ENCODE peak calls at places on chromosome 11, in nine cellular contexts. One of them, this sample, is unnamed.

GRCh38 chr11:116412118-116412889 is 360.5 kb downstream of the BUD13 start:
- DNase-seq in GM23248: no peak
- DNase-seq in PC-3: peak; percentile 43
- DNase-seq in transverse colon: no peak
- DNase-seq in ovary: no peak
- DNase-seq in left ventricle myocardium inferior: no peak
- DNase-seq in MM.1S: no peak
- DNase-seq in bronchial epithelial cell: no peak
- DNase-seq in effector memory CD4-positive, alpha-beta T cell: no peak
- DNase-seq in this sample: no peak

GRCh38 chr11:34793666-34794065 is 122.5 kb downstream of the APIP start:
- DNase-seq in GM23248: no peak
- DNase-seq in ovary: no peak
- DNase-seq in left ventricle myocardium inferior: no peak
- DNase-seq in MM.1S: no peak
- DNase-seq in PC-3: no peak
- DNase-seq in bronchial epithelial cell: no peak
- DNase-seq in effector memory CD4-positive, alpha-beta T cell: no peak
- DNase-seq in transverse colon: no peak
- DNase-seq in this sample: no peak

GRCh38 chr11:6258571-6258998 is 1.1 kb upstream of the CCKBR start:
- DNase-seq in left ventricle myocardium inferior: no peak
- DNase-seq in ovary: no peak
- DNase-seq in PC-3: no peak
- DNase-seq in transverse colon: no peak
- DNase-seq in bronchial epithelial cell: no peak
- DNase-seq in MM.1S: no peak
- DNase-seq in GM23248: peak; percentile 43
- DNase-seq in effector memory CD4-positive, alpha-beta T cell: no peak
- DNase-seq in this sample: no peak

GRCh38 chr11:107550304-107550703 is 15.2 kb downstream of the ALKBH8 start:
- DNase-seq in GM23248: no peak
- DNase-seq in effector memory CD4-positive, alpha-beta T cell: no peak
- DNase-seq in ovary: no peak
- DNase-seq in MM.1S: no peak
- DNase-seq in bronchial epithelial cell: no peak
- DNase-seq in PC-3: no peak
- DNase-seq in left ventricle myocardium inferior: no peak
- DNase-seq in transverse colon: no peak
- DNase-seq in this sample: no peak

GRCh38 chr11:65506770-65507485 is 8.1 kb downstream of the MALAT1 start:
- DNase-seq in MM.1S: peak; percentile 78
- DNase-seq in ovary: peak; percentile 70
- DNase-seq in PC-3: peak; percentile 56
- DNase-seq in GM23248: peak; percentile 85
- DNase-seq in effector memory CD4-positive, alpha-beta T cell: peak; percentile 38
- DNase-seq in bronchial epithelial cell: peak; percentile 81
- DNase-seq in left ventricle myocardium inferior: no peak
- DNase-seq in transverse colon: peak; percentile 74
- DNase-seq in this sample: peak; percentile 67

GRCh38 chr11:75204012-75204674 is 36.4 kb upstream of the TPBGL start:
- DNase-seq in PC-3: no peak
- DNase-seq in GM23248: no peak
- DNase-seq in left ventricle myocardium inferior: no peak
- DNase-seq in bronchial epithelial cell: no peak
- DNase-seq in transverse colon: no peak
- DNase-seq in effector memory CD4-positive, alpha-beta T cell: no peak
- DNase-seq in MM.1S: no peak
- DNase-seq in ovary: no peak
- DNase-seq in this sample: no peak

GRCh38 chr11:124315052-124315451 is 1.3 kb upstream of the OR8D1 start:
- DNase-seq in left ventricle myocardium inferior: no peak
- DNase-seq in ovary: no peak
- DNase-seq in bronchial epithelial cell: peak; percentile 62
- DNase-seq in transverse colon: no peak
- DNase-seq in PC-3: peak; percentile 68
- DNase-seq in GM23248: peak; percentile 34
- DNase-seq in MM.1S: no peak
- DNase-seq in effector memory CD4-positive, alpha-beta T cell: no peak
- DNase-seq in this sample: peak; percentile 16

GRCh38 chr11:9150501-9150900 is 59.1 kb upstream of the SCUBE2 start:
- DNase-seq in PC-3: peak; percentile 73
- DNase-seq in left ventricle myocardium inferior: no peak
- DNase-seq in effector memory CD4-positive, alpha-beta T cell: no peak
- DNase-seq in GM23248: peak; percentile 92
- DNase-seq in bronchial epithelial cell: peak; percentile 93
- DNase-seq in ovary: no peak
- DNase-seq in transverse colon: no peak
- DNase-seq in MM.1S: no peak
- DNase-seq in this sample: peak; percentile 77

GRCh38 chr11:1179641-1180040 is 21.9 kb downstream of the MUC5AC start:
- DNase-seq in GM23248: no peak
- DNase-seq in left ventricle myocardium inferior: peak; percentile 5
- DNase-seq in bronchial epithelial cell: no peak
- DNase-seq in transverse colon: no peak
- DNase-seq in PC-3: no peak
- DNase-seq in ovary: no peak
- DNase-seq in effector memory CD4-positive, alpha-beta T cell: no peak
- DNase-seq in MM.1S: no peak
- DNase-seq in this sample: no peak

GRCh38 chr11:130675456-130675855 is 227.0 kb downstream of the ADAMTS15 start:
- DNase-seq in ovary: no peak
- DNase-seq in PC-3: no peak
- DNase-seq in bronchial epithelial cell: no peak
- DNase-seq in left ventricle myocardium inferior: peak; percentile 86
- DNase-seq in GM23248: peak; percentile 91
- DNase-seq in transverse colon: peak; percentile 14
- DNase-seq in MM.1S: no peak
- DNase-seq in effector memory CD4-positive, alpha-beta T cell: no peak
- DNase-seq in this sample: peak; percentile 67

GRCh38 chr11:115911656-115912055 is 407.4 kb upstream of the CADM1 start:
- DNase-seq in GM23248: no peak
- DNase-seq in bronchial epithelial cell: no peak
- DNase-seq in PC-3: no peak
- DNase-seq in left ventricle myocardium inferior: no peak
- DNase-seq in MM.1S: no peak
- DNase-seq in transverse colon: no peak
- DNase-seq in effector memory CD4-positive, alpha-beta T cell: no peak
- DNase-seq in ovary: no peak
- DNase-seq in this sample: no peak

GRCh38 chr11:115860246-115860645 is 356.0 kb upstream of the CADM1 start:
- DNase-seq in PC-3: no peak
- DNase-seq in effector memory CD4-positive, alpha-beta T cell: no peak
- DNase-seq in ovary: no peak
- DNase-seq in MM.1S: no peak
- DNase-seq in left ventricle myocardium inferior: no peak
- DNase-seq in bronchial epithelial cell: no peak
- DNase-seq in GM23248: no peak
- DNase-seq in transverse colon: no peak
- DNase-seq in this sample: no peak

GRCh38 chr11:126978155-126978554 is 22.4 kb downstream of the KIRREL3 start:
- DNase-seq in GM23248: no peak
- DNase-seq in ovary: no peak
- DNase-seq in PC-3: no peak
- DNase-seq in transverse colon: no peak
- DNase-seq in bronchial epithelial cell: no peak
- DNase-seq in left ventricle myocardium inferior: no peak
- DNase-seq in effector memory CD4-positive, alpha-beta T cell: no peak
- DNase-seq in MM.1S: no peak
- DNase-seq in this sample: no peak

GRCh38 chr11:128552783-128553661 is 34.3 kb downstream of the ETS1 start:
- DNase-seq in GM23248: peak; percentile 85
- DNase-seq in left ventricle myocardium inferior: no peak
- DNase-seq in bronchial epithelial cell: no peak
- DNase-seq in PC-3: no peak
- DNase-seq in transverse colon: peak; percentile 37
- DNase-seq in MM.1S: no peak
- DNase-seq in effector memory CD4-positive, alpha-beta T cell: no peak
- DNase-seq in ovary: no peak
- DNase-seq in this sample: no peak

GRCh38 chr11:117634756-117635593 is 162.0 kb downstream of the DSCAML1 start:
- DNase-seq in MM.1S: no peak
- DNase-seq in GM23248: no peak
- DNase-seq in transverse colon: no peak
- DNase-seq in PC-3: no peak
- DNase-seq in effector memory CD4-positive, alpha-beta T cell: no peak
- DNase-seq in bronchial epithelial cell: no peak
- DNase-seq in ovary: no peak
- DNase-seq in left ventricle myocardium inferior: no peak
- DNase-seq in this sample: peak; percentile 45

GRCh38 chr11:61533401-61533800 is 24.9 kb downstream of the LRRC10B start:
- DNase-seq in effector memory CD4-positive, alpha-beta T cell: no peak
- DNase-seq in GM23248: no peak
- DNase-seq in ovary: no peak
- DNase-seq in left ventricle myocardium inferior: no peak
- DNase-seq in MM.1S: no peak
- DNase-seq in PC-3: peak; percentile 14
- DNase-seq in bronchial epithelial cell: no peak
- DNase-seq in transverse colon: peak; percentile 64
- DNase-seq in this sample: no peak

GRCh38 chr11:61536676-61537270 is 28.2 kb downstream of the LRRC10B start:
- DNase-seq in effector memory CD4-positive, alpha-beta T cell: no peak
- DNase-seq in left ventricle myocardium inferior: no peak
- DNase-seq in bronchial epithelial cell: no peak
- DNase-seq in MM.1S: no peak
- DNase-seq in ovary: no peak
- DNase-seq in transverse colon: no peak
- DNase-seq in GM23248: no peak
- DNase-seq in PC-3: no peak
- DNase-seq in this sample: no peak

GRCh38 chr11:61534025-61534900 is 25.7 kb downstream of the LRRC10B start:
- DNase-seq in transverse colon: peak; percentile 64
- DNase-seq in MM.1S: peak; percentile 25
- DNase-seq in ovary: no peak
- DNase-seq in bronchial epithelial cell: no peak
- DNase-seq in left ventricle myocardium inferior: no peak
- DNase-seq in effector memory CD4-positive, alpha-beta T cell: no peak
- DNase-seq in PC-3: no peak
- DNase-seq in GM23248: no peak
- DNase-seq in this sample: no peak

GRCh38 chr11:61535998-61536675 is 27.6 kb downstream of the LRRC10B start:
- DNase-seq in left ventricle myocardium inferior: no peak
- DNase-seq in ovary: no peak
- DNase-seq in effector memory CD4-positive, alpha-beta T cell: no peak
- DNase-seq in MM.1S: no peak
- DNase-seq in transverse colon: no peak
- DNase-seq in GM23248: no peak
- DNase-seq in PC-3: no peak
- DNase-seq in bronchial epithelial cell: no peak
- DNase-seq in this sample: no peak

GRCh38 chr11:61534901-61535839 is 26.6 kb downstream of the LRRC10B start:
- DNase-seq in GM23248: no peak
- DNase-seq in ovary: no peak
- DNase-seq in left ventricle myocardium inferior: peak; percentile 39
- DNase-seq in bronchial epithelial cell: no peak
- DNase-seq in PC-3: no peak
- DNase-seq in MM.1S: no peak
- DNase-seq in transverse colon: no peak
- DNase-seq in effector memory CD4-positive, alpha-beta T cell: no peak
- DNase-seq in this sample: no peak
- H3K27me3 ChIP-seq in GM23248: no peaks in the 10 kb centered on the region
- H3K27me3 ChIP-seq in ovary: no peaks in the 10 kb centered on the region
- H3K27me3 ChIP-seq in left ventricle myocardium inferior: no peaks in the 10 kb centered on the region
- H3K27me3 ChIP-seq in bronchial epithelial cell: peaks cover 4% of the 10 kb centered on the region
- H3K27me3 ChIP-seq in PC-3: no peaks in the 10 kb centered on the region
- H3K27me3 ChIP-seq in MM.1S: peaks cover 97% of the 10 kb centered on the region
- H3K27me3 ChIP-seq in transverse colon: no peaks in the 10 kb centered on the region
- H3K27me3 ChIP-seq in effector memory CD4-positive, alpha-beta T cell: peaks cover 4% of the 10 kb centered on the region
- H3K27me3 ChIP-seq in this sample: no peaks in the 10 kb centered on the region

DNA sequence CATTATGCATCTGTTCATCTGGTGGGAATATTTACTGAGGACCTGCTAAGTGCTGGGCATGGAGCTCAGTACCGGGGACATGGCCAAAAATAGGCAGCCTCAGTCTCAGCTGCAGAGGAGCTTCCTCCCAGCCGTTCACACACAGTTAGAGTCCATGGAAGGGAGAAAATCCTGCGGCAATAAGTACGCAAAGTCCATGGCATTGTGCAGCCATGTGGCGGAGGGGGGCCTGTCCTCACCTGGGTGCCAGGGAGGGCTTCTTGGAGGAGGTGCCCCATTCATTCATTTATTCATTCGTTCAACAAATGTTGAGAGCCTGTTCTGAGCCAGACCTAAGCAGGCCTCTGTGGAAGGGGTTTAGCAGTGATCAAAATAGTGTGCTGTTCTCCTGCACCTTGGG is 59.3 kb upstream of the ANO1 start:
- DNase-seq in MM.1S: no peak
- DNase-seq in PC-3: no peak
- DNase-seq in effector memory CD4-positive, alpha-beta T cell: no peak
- DNase-seq in left ventricle myocardium inferior: no peak
- DNase-seq in GM23248: no peak
- DNase-seq in ovary: no peak
- DNase-seq in bronchial epithelial cell: no peak
- DNase-seq in transverse colon: no peak
- DNase-seq in this sample: no peak
- H3K27me3 ChIP-seq in MM.1S: peaks cover 94% of the 10 kb centered on the region
- H3K27me3 ChIP-seq in PC-3: no peaks in the 10 kb centered on the region
- H3K27me3 ChIP-seq in effector memory CD4-positive, alpha-beta T cell: no peaks in the 10 kb centered on the region
- H3K27me3 ChIP-seq in left ventricle myocardium inferior: peaks cover 27% of the 10 kb centered on the region
- H3K27me3 ChIP-seq in GM23248: no peaks in the 10 kb centered on the region
- H3K27me3 ChIP-seq in ovary: no peaks in the 10 kb centered on the region
- H3K27me3 ChIP-seq in bronchial epithelial cell: no peaks in the 10 kb centered on the region
- H3K27me3 ChIP-seq in transverse colon: no peaks in the 10 kb centered on the region
- H3K27me3 ChIP-seq in this sample: no peaks in the 10 kb centered on the region

GRCh38 chr11:133921026-133921425 is 35.7 kb downstream of the IGSF9B start:
- DNase-seq in PC-3: no peak
- DNase-seq in ovary: no peak
- DNase-seq in effector memory CD4-positive, alpha-beta T cell: no peak
- DNase-seq in GM23248: no peak
- DNase-seq in bronchial epithelial cell: no peak
- DNase-seq in MM.1S: no peak
- DNase-seq in transverse colon: no peak
- DNase-seq in left ventricle myocardium inferior: no peak
- DNase-seq in this sample: no peak
- H3K27me3 ChIP-seq in PC-3: no peaks in the 10 kb centered on the region
- H3K27me3 ChIP-seq in ovary: no peaks in the 10 kb centered on the region
- H3K27me3 ChIP-seq in effector memory CD4-positive, alpha-beta T cell: no peaks in the 10 kb centered on the region
- H3K27me3 ChIP-seq in GM23248: peaks cover 6% of the 10 kb centered on the region
- H3K27me3 ChIP-seq in bronchial epithelial cell: no peaks in the 10 kb centered on the region
- H3K27me3 ChIP-seq in MM.1S: no peaks in the 10 kb centered on the region
- H3K27me3 ChIP-seq in transverse colon: no peaks in the 10 kb centered on the region
- H3K27me3 ChIP-seq in left ventricle myocardium inferior: peaks cover 6% of the 10 kb centered on the region
- H3K27me3 ChIP-seq in this sample: no peaks in the 10 kb centered on the region

DNA sequence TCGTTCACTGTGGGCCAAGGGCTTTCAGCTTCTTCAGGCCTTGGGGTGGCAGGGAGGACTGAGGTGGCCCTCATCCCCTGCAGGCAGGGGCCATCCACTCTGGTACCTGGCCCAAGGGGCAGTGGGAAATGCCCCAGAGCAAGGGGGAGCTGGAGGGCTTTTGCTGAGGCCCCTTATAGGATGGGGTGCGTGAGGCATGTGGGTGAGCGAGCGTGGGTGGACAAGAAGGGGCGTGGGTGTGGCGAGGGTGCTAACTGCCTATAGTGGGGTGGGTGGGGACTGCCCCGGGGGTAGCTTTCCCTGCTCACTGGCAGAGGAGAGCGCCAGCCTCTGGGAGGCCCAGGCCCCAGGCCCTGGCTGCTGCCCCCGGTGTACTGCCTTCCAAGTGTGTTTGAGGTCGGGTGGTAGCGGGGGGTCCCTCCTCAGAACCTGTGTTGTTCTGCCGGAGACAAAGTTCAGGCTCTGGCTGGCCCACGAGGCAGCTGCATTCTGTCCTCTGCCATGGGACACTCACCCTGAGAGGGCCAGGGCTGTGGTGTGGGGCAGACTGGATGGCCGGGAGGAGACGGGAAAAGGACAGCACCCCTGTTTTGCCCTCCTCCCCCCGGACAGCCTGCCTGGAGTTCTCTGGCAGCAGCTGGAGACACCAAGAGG is 3.4 kb downstream of the FLRT1 start:
- DNase-seq in PC-3: no peak
- DNase-seq in left ventricle myocardium inferior: no peak
- DNase-seq in effector memory CD4-positive, alpha-beta T cell: no peak
- DNase-seq in transverse colon: no peak
- DNase-seq in bronchial epithelial cell: no peak
- DNase-seq in MM.1S: no peak
- DNase-seq in ovary: no peak
- DNase-seq in GM23248: no peak
- DNase-seq in this sample: no peak
- H3K27me3 ChIP-seq in PC-3: peaks cover 14% of the 10 kb centered on the region
- H3K27me3 ChIP-seq in left ventricle myocardium inferior: peaks cover 40% of the 10 kb centered on the region
- H3K27me3 ChIP-seq in effector memory CD4-positive, alpha-beta T cell: peaks cover 27% of the 10 kb centered on the region
- H3K27me3 ChIP-seq in transverse colon: peaks cover 38% of the 10 kb centered on the region
- H3K27me3 ChIP-seq in bronchial epithelial cell: peaks cover 19% of the 10 kb centered on the region
- H3K27me3 ChIP-seq in MM.1S: peaks cover 21% of the 10 kb centered on the region
- H3K27me3 ChIP-seq in ovary: no peaks in the 10 kb centered on the region
- H3K27me3 ChIP-seq in GM23248: peaks cover 12% of the 10 kb centered on the region
- H3K27me3 ChIP-seq in this sample: peaks cover 4% of the 10 kb centered on the region